ENCODE peak calls at places on chromosomes 13 and 19, in ten cellular contexts. One of them, this sample, is unnamed.
A peak's percentile ranks its signal among the peaks of the same experiment; 100 is the strongest.

GRCh38 chr19:16773259-16773658 is 53.6 kb downstream of the NWD1 start:
- DNase-seq in mucosa of descending colon: no peak
- DNase-seq in PC-9: no peak
- DNase-seq in kidney epithelial cell: no peak
- DNase-seq in AG09319: no peak
- DNase-seq in sigmoid colon: no peak
- DNase-seq in GM13977: no peak
- DNase-seq in ascending aorta: no peak
- DNase-seq in GM06990: no peak
- DNase-seq in right lobe of liver: no peak
- DNase-seq in this sample: no peak

GRCh38 chr13:110559429-110559943 is 2.0 kb downstream of the RAB20 start:
- DNase-seq in right lobe of liver: peak; percentile 76
- DNase-seq in kidney epithelial cell: no peak
- DNase-seq in ascending aorta: peak; percentile 84
- DNase-seq in GM13977: no peak
- DNase-seq in AG09319: no peak
- DNase-seq in PC-9: peak; percentile 64
- DNase-seq in mucosa of descending colon: peak; percentile 76
- DNase-seq in GM06990: no peak
- DNase-seq in sigmoid colon: peak; percentile 81
- DNase-seq in this sample: no peak

GRCh38 chr13:64074989-64075474 is 2659.4 kb upstream of the PCDH20 start:
- DNase-seq in GM06990: no peak
- DNase-seq in kidney epithelial cell: no peak
- DNase-seq in sigmoid colon: no peak
- DNase-seq in ascending aorta: no peak
- DNase-seq in AG09319: no peak
- DNase-seq in PC-9: peak; percentile 29
- DNase-seq in mucosa of descending colon: no peak
- DNase-seq in GM13977: no peak
- DNase-seq in right lobe of liver: no peak
- DNase-seq in this sample: no peak

GRCh38 chr19:9986787-9987281 is 23.5 kb downstream of the COL5A3 start:
- DNase-seq in mucosa of descending colon: no peak
- DNase-seq in AG09319: peak; percentile 50
- DNase-seq in GM06990: no peak
- DNase-seq in right lobe of liver: no peak
- DNase-seq in PC-9: no peak
- DNase-seq in ascending aorta: peak; percentile 84
- DNase-seq in sigmoid colon: peak; percentile 81
- DNase-seq in GM13977: no peak
- DNase-seq in kidney epithelial cell: no peak
- DNase-seq in this sample: no peak

GRCh38 chr13:53301449-53301848 is 272.8 kb downstream of the OLFM4 start:
- DNase-seq in ascending aorta: no peak
- DNase-seq in kidney epithelial cell: no peak
- DNase-seq in GM06990: no peak
- DNase-seq in mucosa of descending colon: no peak
- DNase-seq in PC-9: no peak
- DNase-seq in AG09319: no peak
- DNase-seq in sigmoid colon: no peak
- DNase-seq in right lobe of liver: no peak
- DNase-seq in GM13977: no peak
- DNase-seq in this sample: no peak

GRCh38 chr19:31286491-31286890 is 62.7 kb downstream of the TSHZ3 start:
- DNase-seq in ascending aorta: peak; percentile 35
- DNase-seq in AG09319: no peak
- DNase-seq in sigmoid colon: peak; percentile 54
- DNase-seq in kidney epithelial cell: no peak
- DNase-seq in PC-9: no peak
- DNase-seq in GM06990: no peak
- DNase-seq in GM13977: no peak
- DNase-seq in mucosa of descending colon: no peak
- DNase-seq in right lobe of liver: no peak
- DNase-seq in this sample: no peak

GRCh38 chr13:111006508-111007031 is 91.7 kb upstream of the ANKRD10 start:
- DNase-seq in ascending aorta: peak; percentile 92
- DNase-seq in GM06990: no peak
- DNase-seq in kidney epithelial cell: no peak
- DNase-seq in GM13977: no peak
- DNase-seq in mucosa of descending colon: peak; percentile 58
- DNase-seq in PC-9: no peak
- DNase-seq in sigmoid colon: peak; percentile 94
- DNase-seq in right lobe of liver: no peak
- DNase-seq in AG09319: peak; percentile 44
- DNase-seq in this sample: no peak

GRCh38 chr19:16594131-16594586 is 21.9 kb upstream of the SLC35E1 start:
- DNase-seq in PC-9: no peak
- DNase-seq in sigmoid colon: no peak
- DNase-seq in GM13977: peak; percentile 43
- DNase-seq in kidney epithelial cell: no peak
- DNase-seq in mucosa of descending colon: no peak
- DNase-seq in right lobe of liver: no peak
- DNase-seq in GM06990: peak; percentile 71
- DNase-seq in AG09319: no peak
- DNase-seq in ascending aorta: no peak
- DNase-seq in this sample: no peak

GRCh38 chr19:45527731-45528130 is 20.5 kb downstream of the VASP start:
- DNase-seq in sigmoid colon: no peak
- DNase-seq in kidney epithelial cell: no peak
- DNase-seq in right lobe of liver: no peak
- DNase-seq in GM13977: no peak
- DNase-seq in ascending aorta: no peak
- DNase-seq in mucosa of descending colon: no peak
- DNase-seq in PC-9: no peak
- DNase-seq in AG09319: no peak
- DNase-seq in GM06990: no peak
- DNase-seq in this sample: no peak
- TF ChIP-seq CTCF in sigmoid colon: no peak
- TF ChIP-seq CTCF in kidney epithelial cell: no peak
- TF ChIP-seq CTCF in right lobe of liver: no peak
- TF ChIP-seq CTCF in GM13977: no peak
- TF ChIP-seq CTCF in ascending aorta: no peak
- TF ChIP-seq CTCF in mucosa of descending colon: no peak
- TF ChIP-seq CTCF in PC-9: peak; percentile 45
- TF ChIP-seq CTCF in AG09319: no peak
- TF ChIP-seq CTCF in GM06990: no peak
- TF ChIP-seq CTCF in this sample: no peak

GRCh38 chr13:26254583-26255102 is 714 bp downstream of the CDK8 start:
- DNase-seq in mucosa of descending colon: peak; percentile 71
- DNase-seq in AG09319: no peak
- DNase-seq in right lobe of liver: peak; percentile 77
- DNase-seq in GM13977: peak; percentile 59
- DNase-seq in sigmoid colon: peak; percentile 76
- DNase-seq in kidney epithelial cell: no peak
- DNase-seq in ascending aorta: peak; percentile 75
- DNase-seq in GM06990: peak; percentile 75
- DNase-seq in PC-9: peak; percentile 46
- DNase-seq in this sample: no peak

GRCh38 chr13:26253262-26253786 is 605 bp upstream of the CDK8 start:
- DNase-seq in mucosa of descending colon: no peak
- DNase-seq in GM13977: no peak
- DNase-seq in kidney epithelial cell: no peak
- DNase-seq in GM06990: no peak
- DNase-seq in PC-9: no peak
- DNase-seq in AG09319: no peak
- DNase-seq in ascending aorta: no peak
- DNase-seq in sigmoid colon: no peak
- DNase-seq in right lobe of liver: no peak
- DNase-seq in this sample: no peak

GRCh38 chr13:26257049-26257448 is 3.1 kb downstream of the CDK8 start:
- DNase-seq in mucosa of descending colon: no peak
- DNase-seq in GM06990: peak; percentile 7
- DNase-seq in PC-9: no peak
- DNase-seq in GM13977: no peak
- DNase-seq in AG09319: no peak
- DNase-seq in sigmoid colon: no peak
- DNase-seq in kidney epithelial cell: no peak
- DNase-seq in right lobe of liver: no peak
- DNase-seq in ascending aorta: no peak
- DNase-seq in this sample: no peak

GRCh38 chr13:26253787-26254582 is at the start of gene CDK8:
- DNase-seq in mucosa of descending colon: peak; percentile 98
- DNase-seq in kidney epithelial cell: peak; percentile 47
- DNase-seq in ascending aorta: peak; percentile 93
- DNase-seq in sigmoid colon: peak; percentile 93
- DNase-seq in GM13977: peak; percentile 88
- DNase-seq in PC-9: peak; percentile 79
- DNase-seq in GM06990: peak; percentile 96
- DNase-seq in right lobe of liver: peak; percentile 90
- DNase-seq in AG09319: peak; percentile 65
- DNase-seq in this sample: no peak

DNA sequence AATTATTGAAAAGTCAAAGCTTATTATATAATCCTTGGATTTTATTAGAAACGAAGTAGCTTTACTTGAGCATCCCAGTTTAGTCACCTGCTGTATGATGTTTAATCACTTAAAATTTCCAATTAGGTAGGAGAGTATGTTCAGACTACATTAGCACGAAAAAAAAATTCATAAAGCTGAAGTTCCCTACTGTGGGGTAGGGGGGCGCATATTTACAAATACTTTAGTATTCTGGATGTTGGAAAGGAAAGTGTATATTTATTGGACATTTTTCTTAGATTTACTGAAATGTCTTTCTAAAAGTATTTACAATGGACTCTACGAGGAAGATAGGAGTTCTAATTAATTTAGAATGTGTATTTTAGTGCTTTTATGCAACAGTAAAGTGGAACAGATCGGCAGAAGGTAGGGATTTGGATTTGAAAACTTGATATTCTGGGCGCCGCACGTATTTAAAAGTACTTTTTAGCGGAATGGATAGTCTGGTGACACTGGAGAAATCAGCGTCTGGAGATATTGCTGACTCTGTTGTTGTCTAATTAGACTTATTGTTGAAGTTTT is 1.9 kb downstream of the CDK8 start:
- DNase-seq in GM06990: peak; percentile 6
- DNase-seq in PC-9: no peak
- DNase-seq in sigmoid colon: no peak
- DNase-seq in AG09319: no peak
- DNase-seq in right lobe of liver: no peak
- DNase-seq in mucosa of descending colon: no peak
- DNase-seq in ascending aorta: no peak
- DNase-seq in GM13977: no peak
- DNase-seq in kidney epithelial cell: no peak
- DNase-seq in this sample: no peak
- TF ChIP-seq CTCF in GM06990: peak; percentile 32
- TF ChIP-seq CTCF in PC-9: peak; percentile 56
- TF ChIP-seq CTCF in sigmoid colon: no peak
- TF ChIP-seq CTCF in AG09319: peak; percentile 23
- TF ChIP-seq CTCF in right lobe of liver: no peak
- TF ChIP-seq CTCF in mucosa of descending colon: no peak
- TF ChIP-seq CTCF in ascending aorta: no peak
- TF ChIP-seq CTCF in GM13977: peak; percentile 48
- TF ChIP-seq CTCF in kidney epithelial cell: peak; percentile 37
- TF ChIP-seq CTCF in this sample: peak; percentile 39

GRCh38 chr19:49084206-49085019 is 838 bp upstream of the SNRNP70 start:
- DNase-seq in ascending aorta: no peak
- DNase-seq in GM06990: no peak
- DNase-seq in right lobe of liver: no peak
- DNase-seq in GM13977: no peak
- DNase-seq in PC-9: no peak
- DNase-seq in mucosa of descending colon: peak; percentile 38
- DNase-seq in kidney epithelial cell: no peak
- DNase-seq in sigmoid colon: no peak
- DNase-seq in AG09319: no peak
- DNase-seq in this sample: no peak

GRCh38 chr19:49086296-49086695 is 1.0 kb downstream of the SNRNP70 start:
- DNase-seq in GM13977: no peak
- DNase-seq in right lobe of liver: no peak
- DNase-seq in ascending aorta: no peak
- DNase-seq in sigmoid colon: no peak
- DNase-seq in PC-9: no peak
- DNase-seq in AG09319: no peak
- DNase-seq in mucosa of descending colon: no peak
- DNase-seq in kidney epithelial cell: no peak
- DNase-seq in GM06990: no peak
- DNase-seq in this sample: no peak

GRCh38 chr19:49085868-49086232 is 599 bp downstream of the SNRNP70 start:
- DNase-seq in GM06990: no peak
- DNase-seq in mucosa of descending colon: no peak
- DNase-seq in GM13977: no peak
- DNase-seq in sigmoid colon: no peak
- DNase-seq in kidney epithelial cell: no peak
- DNase-seq in right lobe of liver: no peak
- DNase-seq in AG09319: no peak
- DNase-seq in PC-9: no peak
- DNase-seq in ascending aorta: no peak
- DNase-seq in this sample: no peak

GRCh38 chr19:49081273-49081672 is 4.0 kb upstream of the SNRNP70 start:
- DNase-seq in AG09319: no peak
- DNase-seq in PC-9: no peak
- DNase-seq in right lobe of liver: no peak
- DNase-seq in kidney epithelial cell: no peak
- DNase-seq in sigmoid colon: no peak
- DNase-seq in GM13977: no peak
- DNase-seq in ascending aorta: no peak
- DNase-seq in GM06990: no peak
- DNase-seq in mucosa of descending colon: no peak
- DNase-seq in this sample: no peak

GRCh38 chr19:49085020-49085867 is at the start of gene SNRNP70:
- DNase-seq in GM06990: peak; percentile 100
- DNase-seq in mucosa of descending colon: peak; percentile 97
- DNase-seq in right lobe of liver: peak; percentile 99
- DNase-seq in kidney epithelial cell: peak; percentile 91
- DNase-seq in sigmoid colon: peak; percentile 100
- DNase-seq in GM13977: peak; percentile 99
- DNase-seq in PC-9: peak; percentile 100
- DNase-seq in ascending aorta: peak; percentile 100
- DNase-seq in AG09319: peak; percentile 100
- DNase-seq in this sample: peak; percentile 99
- TF ChIP-seq CTCF in GM06990: no peak
- TF ChIP-seq CTCF in mucosa of descending colon: no peak
- TF ChIP-seq CTCF in right lobe of liver: peak; percentile 1
- TF ChIP-seq CTCF in kidney epithelial cell: no peak
- TF ChIP-seq CTCF in sigmoid colon: no peak
- TF ChIP-seq CTCF in GM13977: no peak
- TF ChIP-seq CTCF in PC-9: peak; percentile 27
- TF ChIP-seq CTCF in ascending aorta: no peak
- TF ChIP-seq CTCF in AG09319: no peak
- TF ChIP-seq CTCF in this sample: no peak

DNA sequence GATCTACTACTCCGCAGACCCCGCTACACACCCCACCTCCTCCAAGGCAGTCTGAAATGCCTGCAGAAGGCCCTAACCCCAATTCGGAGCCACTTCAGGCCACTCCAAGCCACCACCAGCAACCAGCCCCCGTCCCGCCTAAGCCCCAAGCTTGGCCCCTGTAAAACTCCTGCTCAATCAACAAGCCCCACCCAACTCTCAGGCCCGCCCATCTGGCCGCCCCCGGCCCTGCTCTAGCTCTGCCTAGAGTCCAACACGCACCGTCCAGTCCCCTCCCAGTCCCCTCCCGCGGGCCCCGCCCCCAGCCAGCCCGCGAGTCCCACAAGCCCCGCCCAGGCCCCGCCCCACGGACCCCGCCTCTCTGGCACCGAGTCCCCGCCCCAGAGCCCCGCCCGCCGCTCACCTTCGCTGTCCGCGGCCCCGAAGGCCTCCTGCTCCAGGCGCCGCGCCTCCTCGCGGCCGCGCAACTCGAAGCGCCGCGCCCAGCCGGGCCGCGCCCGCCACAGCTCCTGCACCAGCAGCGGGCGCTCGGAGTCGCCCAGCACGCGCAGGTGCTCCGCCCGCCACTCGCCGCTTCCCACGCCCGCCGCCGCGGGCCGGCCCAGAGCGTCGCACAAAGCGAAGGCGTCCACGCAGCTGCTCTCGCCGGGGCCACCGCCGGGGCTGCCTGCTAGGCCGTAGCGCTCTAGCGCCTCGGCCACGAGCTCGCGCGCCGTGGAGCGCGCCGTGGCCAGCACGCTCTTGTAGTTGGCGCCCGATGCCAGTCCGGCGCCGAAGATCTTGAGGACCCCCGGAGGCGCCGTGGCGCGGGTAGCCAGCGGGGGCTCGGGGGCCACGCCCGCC is 1.6 kb downstream of the RASIP1 start:
- DNase-seq in ascending aorta: peak; percentile 91
- DNase-seq in sigmoid colon: peak; percentile 96
- DNase-seq in GM13977: peak; percentile 100
- DNase-seq in AG09319: no peak
- DNase-seq in kidney epithelial cell: no peak
- DNase-seq in right lobe of liver: peak; percentile 98
- DNase-seq in mucosa of descending colon: peak; percentile 97
- DNase-seq in PC-9: peak; percentile 96
- DNase-seq in GM06990: peak; percentile 88
- DNase-seq in this sample: peak; percentile 98
- TF ChIP-seq CTCF in ascending aorta: no peak
- TF ChIP-seq CTCF in sigmoid colon: no peak
- TF ChIP-seq CTCF in GM13977: peak; percentile 71
- TF ChIP-seq CTCF in AG09319: no peak
- TF ChIP-seq CTCF in kidney epithelial cell: no peak
- TF ChIP-seq CTCF in right lobe of liver: peak; percentile 65
- TF ChIP-seq CTCF in mucosa of descending colon: peak; percentile 52
- TF ChIP-seq CTCF in PC-9: no peak
- TF ChIP-seq CTCF in GM06990: peak; percentile 3
- TF ChIP-seq CTCF in this sample: peak; percentile 52

This sample was measured in D721Med.